ENCODE peak calls at places on chromosomes 1 and 21, in eight cellular contexts. One of them, this sample, is unnamed.

GRCh38 chr1:114286179-114286578 is 132.5 kb upstream of the SYT6 start:
- DNase-seq in neural crest cell: no peak
- DNase-seq in B cell: no peak
- DNase-seq in EL: peak
- DNase-seq in A549: no peak
- DNase-seq in H9: no peak
- DNase-seq in astrocyte of the spinal cord: peak
- DNase-seq in CD4-positive, CD25-positive, alpha-beta regulatory T cell: no peak
- DNase-seq in this sample: no peak

GRCh38 chr21:42779431-42779861 is 99.9 kb downstream of the WDR4 start:
- DNase-seq in neural crest cell: no peak
- DNase-seq in B cell: no peak
- DNase-seq in EL: no peak
- DNase-seq in A549: no peak
- DNase-seq in H9: no peak
- DNase-seq in astrocyte of the spinal cord: no peak
- DNase-seq in CD4-positive, CD25-positive, alpha-beta regulatory T cell: no peak
- DNase-seq in this sample: no peak

GRCh38 chr1:111739984-111740765 is 980 bp upstream of the INKA2 start:
- DNase-seq in neural crest cell: peak
- DNase-seq in B cell: peak
- DNase-seq in EL: peak
- DNase-seq in A549: peak
- DNase-seq in H9: peak
- DNase-seq in astrocyte of the spinal cord: peak
- DNase-seq in CD4-positive, CD25-positive, alpha-beta regulatory T cell: no peak
- DNase-seq in this sample: no peak

GRCh38 chr1:214702561-214702960 is 99.6 kb downstream of the CENPF start:
- DNase-seq in neural crest cell: no peak
- DNase-seq in B cell: no peak
- DNase-seq in EL: no peak
- DNase-seq in A549: no peak
- DNase-seq in H9: no peak
- DNase-seq in astrocyte of the spinal cord: no peak
- DNase-seq in CD4-positive, CD25-positive, alpha-beta regulatory T cell: no peak
- DNase-seq in this sample: no peak

GRCh38 chr1:16119926-16120325 is 35.9 kb downstream of the EPHA2 start:
- DNase-seq in neural crest cell: no peak
- DNase-seq in B cell: no peak
- DNase-seq in EL: no peak
- DNase-seq in A549: no peak
- DNase-seq in H9: peak
- DNase-seq in astrocyte of the spinal cord: no peak
- DNase-seq in CD4-positive, CD25-positive, alpha-beta regulatory T cell: no peak
- DNase-seq in this sample: no peak

GRCh38 chr1:17201201-17202021 is 3.5 kb upstream of the PADI1 start:
- DNase-seq in neural crest cell: no peak
- DNase-seq in B cell: no peak
- DNase-seq in EL: no peak
- DNase-seq in A549: no peak
- DNase-seq in H9: peak
- DNase-seq in astrocyte of the spinal cord: peak
- DNase-seq in CD4-positive, CD25-positive, alpha-beta regulatory T cell: no peak
- DNase-seq in this sample: no peak

GRCh38 chr1:52738148-52738547 is 11.9 kb downstream of the ZYG11B start:
- DNase-seq in neural crest cell: no peak
- DNase-seq in B cell: no peak
- DNase-seq in EL: no peak
- DNase-seq in A549: no peak
- DNase-seq in H9: no peak
- DNase-seq in astrocyte of the spinal cord: no peak
- DNase-seq in CD4-positive, CD25-positive, alpha-beta regulatory T cell: no peak
- DNase-seq in this sample: no peak

GRCh38 chr1:38735651-38736161 is 123.9 kb downstream of the RRAGC start:
- DNase-seq in neural crest cell: no peak
- DNase-seq in B cell: no peak
- DNase-seq in EL: peak
- DNase-seq in A549: no peak
- DNase-seq in H9: no peak
- DNase-seq in astrocyte of the spinal cord: peak
- DNase-seq in CD4-positive, CD25-positive, alpha-beta regulatory T cell: no peak
- DNase-seq in this sample: no peak

GRCh38 chr21:45332981-45333582 is 45.4 kb upstream of the POFUT2 start:
- DNase-seq in neural crest cell: no peak
- DNase-seq in B cell: no peak
- DNase-seq in EL: no peak
- DNase-seq in A549: no peak
- DNase-seq in H9: peak
- DNase-seq in astrocyte of the spinal cord: no peak
- DNase-seq in CD4-positive, CD25-positive, alpha-beta regulatory T cell: no peak
- DNase-seq in this sample: no peak

GRCh38 chr1:67921725-67922489 is 88.6 kb upstream of the GNG12 start:
- DNase-seq in neural crest cell: no peak
- DNase-seq in B cell: no peak
- DNase-seq in EL: no peak
- DNase-seq in A549: no peak
- DNase-seq in H9: no peak
- DNase-seq in astrocyte of the spinal cord: no peak
- DNase-seq in CD4-positive, CD25-positive, alpha-beta regulatory T cell: no peak
- DNase-seq in this sample: no peak

GRCh38 chr1:53138991-53139884 is 3.2 kb downstream of the SLC1A7 start:
- DNase-seq in neural crest cell: no peak
- DNase-seq in B cell: no peak
- DNase-seq in EL: no peak
- DNase-seq in A549: no peak
- DNase-seq in H9: no peak
- DNase-seq in astrocyte of the spinal cord: no peak
- DNase-seq in CD4-positive, CD25-positive, alpha-beta regulatory T cell: no peak
- DNase-seq in this sample: no peak

GRCh38 chr1:41330588-41331545 is 30.4 kb upstream of the FOXO6 start:
- DNase-seq in neural crest cell: no peak
- DNase-seq in B cell: no peak
- DNase-seq in EL: no peak
- DNase-seq in A549: no peak
- DNase-seq in H9: peak
- DNase-seq in astrocyte of the spinal cord: no peak
- DNase-seq in CD4-positive, CD25-positive, alpha-beta regulatory T cell: no peak
- DNase-seq in this sample: no peak

GRCh38 chr1:150532860-150533259 is 16.3 kb upstream of the ADAMTSL4 start:
- DNase-seq in neural crest cell: no peak
- DNase-seq in B cell: no peak
- DNase-seq in EL: no peak
- DNase-seq in A549: no peak
- DNase-seq in H9: no peak
- DNase-seq in astrocyte of the spinal cord: no peak
- DNase-seq in CD4-positive, CD25-positive, alpha-beta regulatory T cell: no peak
- DNase-seq in this sample: no peak

GRCh38 chr1:175338447-175339135 is 146.0 kb upstream of the KIAA0040 start:
- DNase-seq in neural crest cell: peak
- DNase-seq in B cell: peak
- DNase-seq in EL: no peak
- DNase-seq in A549: peak
- DNase-seq in H9: peak
- DNase-seq in astrocyte of the spinal cord: no peak
- DNase-seq in CD4-positive, CD25-positive, alpha-beta regulatory T cell: peak
- DNase-seq in this sample: peak

GRCh38 chr1:163069142-163069541 is at the start of gene RGS4:
- DNase-seq in neural crest cell: peak
- DNase-seq in B cell: peak
- DNase-seq in EL: peak
- DNase-seq in A549: no peak
- DNase-seq in H9: peak
- DNase-seq in astrocyte of the spinal cord: peak
- DNase-seq in CD4-positive, CD25-positive, alpha-beta regulatory T cell: no peak
- DNase-seq in this sample: no peak

GRCh38 chr1:39925727-39926342 is 24.1 kb upstream of the MYCL start:
- DNase-seq in neural crest cell: no peak
- DNase-seq in B cell: no peak
- DNase-seq in EL: peak
- DNase-seq in A549: no peak
- DNase-seq in H9: no peak
- DNase-seq in astrocyte of the spinal cord: no peak
- DNase-seq in CD4-positive, CD25-positive, alpha-beta regulatory T cell: no peak
- DNase-seq in this sample: no peak

GRCh38 chr1:2381741-2382620 is 9.4 kb downstream of the MORN1 start:
- DNase-seq in neural crest cell: peak
- DNase-seq in B cell: peak
- DNase-seq in EL: peak
- DNase-seq in A549: peak
- DNase-seq in H9: peak
- DNase-seq in astrocyte of the spinal cord: peak
- DNase-seq in CD4-positive, CD25-positive, alpha-beta regulatory T cell: peak
- DNase-seq in this sample: peak

GRCh38 chr21:33266784-33267135 is 593 bp downstream of the IL10RB start:
- DNase-seq in neural crest cell: no peak
- DNase-seq in B cell: peak
- DNase-seq in EL: no peak
- DNase-seq in A549: no peak
- DNase-seq in H9: no peak
- DNase-seq in astrocyte of the spinal cord: no peak
- DNase-seq in CD4-positive, CD25-positive, alpha-beta regulatory T cell: peak
- DNase-seq in this sample: peak

GRCh38 chr1:119739150-119739549 is 27.4 kb downstream of the PHGDH start:
- DNase-seq in neural crest cell: no peak
- DNase-seq in B cell: no peak
- DNase-seq in EL: no peak
- DNase-seq in A549: no peak
- DNase-seq in H9: no peak
- DNase-seq in astrocyte of the spinal cord: no peak
- DNase-seq in CD4-positive, CD25-positive, alpha-beta regulatory T cell: no peak
- DNase-seq in this sample: no peak

GRCh38 chr1:230077436-230078221 is 10.6 kb downstream of the GALNT2 start:
- DNase-seq in neural crest cell: no peak
- DNase-seq in B cell: no peak
- DNase-seq in EL: peak
- DNase-seq in A549: no peak
- DNase-seq in H9: no peak
- DNase-seq in astrocyte of the spinal cord: peak
- DNase-seq in CD4-positive, CD25-positive, alpha-beta regulatory T cell: no peak
- DNase-seq in this sample: no peak

GRCh38 chr1:225361176-225361575 is 66.7 kb downstream of the LBR start:
- DNase-seq in neural crest cell: no peak
- DNase-seq in B cell: no peak
- DNase-seq in EL: no peak
- DNase-seq in A549: no peak
- DNase-seq in H9: no peak
- DNase-seq in astrocyte of the spinal cord: no peak
- DNase-seq in CD4-positive, CD25-positive, alpha-beta regulatory T cell: no peak
- DNase-seq in this sample: no peak

GRCh38 chr1:85884372-85885035 is 176.3 kb upstream of the ZNHIT6 start:
- DNase-seq in neural crest cell: no peak
- DNase-seq in B cell: no peak
- DNase-seq in EL: peak
- DNase-seq in A549: no peak
- DNase-seq in H9: no peak
- DNase-seq in astrocyte of the spinal cord: peak
- DNase-seq in CD4-positive, CD25-positive, alpha-beta regulatory T cell: no peak
- DNase-seq in this sample: no peak

GRCh38 chr1:159171254-159171687 is at the start of gene CADM3:
- DNase-seq in neural crest cell: peak
- DNase-seq in B cell: no peak
- DNase-seq in EL: peak
- DNase-seq in A549: no peak
- DNase-seq in H9: peak
- DNase-seq in astrocyte of the spinal cord: no peak
- DNase-seq in CD4-positive, CD25-positive, alpha-beta regulatory T cell: no peak
- DNase-seq in this sample: no peak

GRCh38 chr1:20100632-20101355 is 18.5 kb downstream of the PLA2G2D start:
- DNase-seq in neural crest cell: peak
- DNase-seq in B cell: peak
- DNase-seq in EL: peak
- DNase-seq in A549: peak
- DNase-seq in H9: peak
- DNase-seq in astrocyte of the spinal cord: peak
- DNase-seq in CD4-positive, CD25-positive, alpha-beta regulatory T cell: peak
- DNase-seq in this sample: no peak

GRCh38 chr1:231460614-231461013 is 38.5 kb upstream of the EGLN1 start:
- DNase-seq in neural crest cell: no peak
- DNase-seq in B cell: no peak
- DNase-seq in EL: no peak
- DNase-seq in A549: no peak
- DNase-seq in H9: no peak
- DNase-seq in astrocyte of the spinal cord: peak
- DNase-seq in CD4-positive, CD25-positive, alpha-beta regulatory T cell: peak
- DNase-seq in this sample: peak

GRCh38 chr21:27359141-27359540 is 392.3 kb upstream of the ADAMTS5 start:
- DNase-seq in neural crest cell: no peak
- DNase-seq in B cell: no peak
- DNase-seq in EL: peak
- DNase-seq in A549: no peak
- DNase-seq in H9: no peak
- DNase-seq in astrocyte of the spinal cord: peak
- DNase-seq in CD4-positive, CD25-positive, alpha-beta regulatory T cell: no peak
- DNase-seq in this sample: no peak

GRCh38 chr1:94757931-94758330 is 62.2 kb upstream of the SLC44A3 start:
- DNase-seq in neural crest cell: no peak
- DNase-seq in B cell: no peak
- DNase-seq in EL: no peak
- DNase-seq in A549: no peak
- DNase-seq in H9: no peak
- DNase-seq in astrocyte of the spinal cord: peak
- DNase-seq in CD4-positive, CD25-positive, alpha-beta regulatory T cell: no peak
- DNase-seq in this sample: no peak

GRCh38 chr1:30638811-30639210 is 84.6 kb downstream of the MATN1 start:
- DNase-seq in neural crest cell: no peak
- DNase-seq in B cell: no peak
- DNase-seq in EL: no peak
- DNase-seq in A549: no peak
- DNase-seq in H9: no peak
- DNase-seq in astrocyte of the spinal cord: no peak
- DNase-seq in CD4-positive, CD25-positive, alpha-beta regulatory T cell: no peak
- DNase-seq in this sample: no peak

GRCh38 chr21:44761747-44762208 is 39.8 kb downstream of the UBE2G2 start:
- DNase-seq in neural crest cell: no peak
- DNase-seq in B cell: no peak
- DNase-seq in EL: no peak
- DNase-seq in A549: no peak
- DNase-seq in H9: peak
- DNase-seq in astrocyte of the spinal cord: no peak
- DNase-seq in CD4-positive, CD25-positive, alpha-beta regulatory T cell: no peak
- DNase-seq in this sample: no peak

GRCh38 chr1:101064697-101065096 is 39.1 kb upstream of the DPH5 start:
- DNase-seq in neural crest cell: no peak
- DNase-seq in B cell: no peak
- DNase-seq in EL: no peak
- DNase-seq in A549: no peak
- DNase-seq in H9: no peak
- DNase-seq in astrocyte of the spinal cord: no peak
- DNase-seq in CD4-positive, CD25-positive, alpha-beta regulatory T cell: no peak
- DNase-seq in this sample: no peak

GRCh38 chr1:160722726-160723125 is 11.1 kb upstream of the CD48 start:
- DNase-seq in neural crest cell: no peak
- DNase-seq in B cell: no peak
- DNase-seq in EL: no peak
- DNase-seq in A549: no peak
- DNase-seq in H9: no peak
- DNase-seq in astrocyte of the spinal cord: no peak
- DNase-seq in CD4-positive, CD25-positive, alpha-beta regulatory T cell: no peak
- DNase-seq in this sample: no peak